ENCODE peak calls at places on chromosomes 12 and 14, in eight cellular contexts. One of them, this sample, is unnamed.
A peak's percentile ranks its signal among the peaks of the same experiment; 100 is the strongest.

GRCh38 chr14:71394386-71394785 is 487.1 kb downstream of the PCNX1 start:
- DNase-seq in HCT116: no peak
- DNase-seq in glutamatergic neuron: no peak
- DNase-seq in sigmoid colon: no peak
- DNase-seq in CD4-positive, alpha-beta T cell: no peak
- DNase-seq in upper lobe of right lung: no peak
- DNase-seq in cardiac muscle cell: no peak
- DNase-seq in fibroblast of pulmonary artery: no peak
- DNase-seq in this sample: no peak

GRCh38 chr12:46487567-46488131 is 115.1 kb upstream of the SLC38A2 start:
- DNase-seq in HCT116: no peak
- DNase-seq in glutamatergic neuron: no peak
- DNase-seq in sigmoid colon: no peak
- DNase-seq in CD4-positive, alpha-beta T cell: no peak
- DNase-seq in upper lobe of right lung: no peak
- DNase-seq in cardiac muscle cell: no peak
- DNase-seq in fibroblast of pulmonary artery: no peak
- DNase-seq in this sample: no peak

GRCh38 chr12:132251741-132252490 is 77.5 kb downstream of the GALNT9 start:
- DNase-seq in HCT116: no peak
- DNase-seq in glutamatergic neuron: no peak
- DNase-seq in sigmoid colon: no peak
- DNase-seq in CD4-positive, alpha-beta T cell: no peak
- DNase-seq in upper lobe of right lung: no peak
- DNase-seq in cardiac muscle cell: no peak
- DNase-seq in fibroblast of pulmonary artery: no peak
- DNase-seq in this sample: no peak

GRCh38 chr12:92185052-92185451 is 39.4 kb upstream of the BTG1 start:
- DNase-seq in HCT116: no peak
- DNase-seq in glutamatergic neuron: no peak
- DNase-seq in sigmoid colon: no peak
- DNase-seq in CD4-positive, alpha-beta T cell: peak; percentile 1
- DNase-seq in upper lobe of right lung: no peak
- DNase-seq in cardiac muscle cell: no peak
- DNase-seq in fibroblast of pulmonary artery: no peak
- DNase-seq in this sample: no peak

GRCh38 chr12:75208851-75209781 is 523 bp downstream of the KCNC2 start:
- DNase-seq in HCT116: no peak
- DNase-seq in glutamatergic neuron: peak; percentile 47
- DNase-seq in sigmoid colon: no peak
- DNase-seq in CD4-positive, alpha-beta T cell: no peak
- DNase-seq in upper lobe of right lung: no peak
- DNase-seq in cardiac muscle cell: peak; percentile 34
- DNase-seq in fibroblast of pulmonary artery: peak; percentile 43
- DNase-seq in this sample: peak; percentile 67

GRCh38 chr12:47400251-47400650 is 305.6 kb downstream of the RPAP3 start:
- DNase-seq in HCT116: no peak
- DNase-seq in glutamatergic neuron: no peak
- DNase-seq in sigmoid colon: no peak
- DNase-seq in CD4-positive, alpha-beta T cell: no peak
- DNase-seq in upper lobe of right lung: no peak
- DNase-seq in cardiac muscle cell: no peak
- DNase-seq in fibroblast of pulmonary artery: no peak
- DNase-seq in this sample: no peak

GRCh38 chr12:3523728-3524127 is 32.7 kb downstream of the PRMT8 start:
- DNase-seq in HCT116: no peak
- DNase-seq in glutamatergic neuron: no peak
- DNase-seq in sigmoid colon: no peak
- DNase-seq in CD4-positive, alpha-beta T cell: no peak
- DNase-seq in upper lobe of right lung: no peak
- DNase-seq in cardiac muscle cell: no peak
- DNase-seq in fibroblast of pulmonary artery: no peak
- DNase-seq in this sample: no peak

GRCh38 chr14:24816011-24816928 is 182.3 kb upstream of the GZMB start:
- DNase-seq in HCT116: no peak
- DNase-seq in glutamatergic neuron: no peak
- DNase-seq in sigmoid colon: no peak
- DNase-seq in CD4-positive, alpha-beta T cell: no peak
- DNase-seq in upper lobe of right lung: no peak
- DNase-seq in cardiac muscle cell: peak; percentile 44
- DNase-seq in fibroblast of pulmonary artery: peak; percentile 17
- DNase-seq in this sample: no peak

GRCh38 chr14:71248204-71248603 is 340.9 kb downstream of the PCNX1 start:
- DNase-seq in HCT116: no peak
- DNase-seq in glutamatergic neuron: no peak
- DNase-seq in sigmoid colon: no peak
- DNase-seq in CD4-positive, alpha-beta T cell: no peak
- DNase-seq in upper lobe of right lung: no peak
- DNase-seq in cardiac muscle cell: peak; percentile 38
- DNase-seq in fibroblast of pulmonary artery: no peak
- DNase-seq in this sample: no peak

GRCh38 chr14:68544150-68544892 is 248.5 kb downstream of the ZFP36L1 start:
- DNase-seq in HCT116: no peak
- DNase-seq in glutamatergic neuron: no peak
- DNase-seq in sigmoid colon: peak; percentile 97
- DNase-seq in CD4-positive, alpha-beta T cell: no peak
- DNase-seq in upper lobe of right lung: no peak
- DNase-seq in cardiac muscle cell: peak; percentile 99
- DNase-seq in fibroblast of pulmonary artery: peak; percentile 99
- DNase-seq in this sample: no peak

GRCh38 chr12:54231236-54231635 is 42.5 kb upstream of the SMUG1 start:
- DNase-seq in HCT116: no peak
- DNase-seq in glutamatergic neuron: no peak
- DNase-seq in sigmoid colon: no peak
- DNase-seq in CD4-positive, alpha-beta T cell: no peak
- DNase-seq in upper lobe of right lung: no peak
- DNase-seq in cardiac muscle cell: no peak
- DNase-seq in fibroblast of pulmonary artery: no peak
- DNase-seq in this sample: no peak

GRCh38 chr12:54230555-54230954 is 41.8 kb upstream of the SMUG1 start:
- DNase-seq in HCT116: no peak
- DNase-seq in glutamatergic neuron: no peak
- DNase-seq in sigmoid colon: no peak
- DNase-seq in CD4-positive, alpha-beta T cell: no peak
- DNase-seq in upper lobe of right lung: no peak
- DNase-seq in cardiac muscle cell: no peak
- DNase-seq in fibroblast of pulmonary artery: no peak
- DNase-seq in this sample: no peak

GRCh38 chr12:54229624-54230212 is 40.9 kb upstream of the SMUG1 start:
- DNase-seq in HCT116: peak; percentile 60
- DNase-seq in glutamatergic neuron: no peak
- DNase-seq in sigmoid colon: peak; percentile 80
- DNase-seq in CD4-positive, alpha-beta T cell: no peak
- DNase-seq in upper lobe of right lung: no peak
- DNase-seq in cardiac muscle cell: peak; percentile 94
- DNase-seq in fibroblast of pulmonary artery: peak; percentile 96
- DNase-seq in this sample: no peak

GRCh38 chr12:54228471-54228870 is 39.7 kb upstream of the SMUG1 start:
- DNase-seq in HCT116: no peak
- DNase-seq in glutamatergic neuron: no peak
- DNase-seq in sigmoid colon: no peak
- DNase-seq in CD4-positive, alpha-beta T cell: no peak
- DNase-seq in upper lobe of right lung: no peak
- DNase-seq in cardiac muscle cell: no peak
- DNase-seq in fibroblast of pulmonary artery: no peak
- DNase-seq in this sample: no peak

DNA sequence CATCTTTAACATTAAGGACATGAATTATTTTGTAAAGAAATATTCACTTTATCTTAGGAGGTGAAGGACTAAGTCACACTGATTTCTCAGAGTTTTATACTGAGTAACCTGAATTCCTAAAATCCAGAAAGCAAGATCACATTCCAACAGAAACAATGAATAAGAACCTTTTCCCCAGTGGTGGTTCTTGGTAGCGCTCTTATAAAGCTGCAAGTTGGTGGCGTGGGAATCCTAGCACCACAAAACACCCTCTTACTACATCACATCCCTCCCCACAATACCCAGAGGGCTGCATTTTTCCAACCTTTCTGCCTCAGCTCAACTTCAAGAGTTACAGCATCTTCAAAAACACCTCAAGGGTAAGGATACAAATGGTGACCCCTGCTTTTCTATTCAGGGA is 44.0 kb upstream of the SMUG1 start:
- DNase-seq in HCT116: no peak
- DNase-seq in glutamatergic neuron: no peak
- DNase-seq in sigmoid colon: no peak
- DNase-seq in CD4-positive, alpha-beta T cell: no peak
- DNase-seq in upper lobe of right lung: no peak
- DNase-seq in cardiac muscle cell: peak; percentile 60
- DNase-seq in fibroblast of pulmonary artery: peak; percentile 52
- DNase-seq in this sample: no peak
- TF ChIP-seq CTCF in HCT116: peak; percentile 32
- TF ChIP-seq CTCF in glutamatergic neuron: peak; percentile 28
- TF ChIP-seq CTCF in sigmoid colon: no peak
- TF ChIP-seq CTCF in CD4-positive, alpha-beta T cell: no peak
- TF ChIP-seq CTCF in upper lobe of right lung: no peak
- TF ChIP-seq CTCF in cardiac muscle cell: peak; percentile 28
- TF ChIP-seq CTCF in fibroblast of pulmonary artery: peak; percentile 18
- TF ChIP-seq CTCF in this sample: peak; percentile 50

GRCh38 chr12:27779837-27780611 is at the start of the genes KLHL42 and MANSC4:
- DNase-seq in HCT116: no peak
- DNase-seq in glutamatergic neuron: peak; percentile 84
- DNase-seq in sigmoid colon: peak; percentile 89
- DNase-seq in CD4-positive, alpha-beta T cell: peak; percentile 65
- DNase-seq in upper lobe of right lung: peak; percentile 87
- DNase-seq in cardiac muscle cell: peak; percentile 88
- DNase-seq in fibroblast of pulmonary artery: peak; percentile 73
- DNase-seq in this sample: peak; percentile 76
- TF ChIP-seq CTCF in HCT116: no peak
- TF ChIP-seq CTCF in glutamatergic neuron: no peak
- TF ChIP-seq CTCF in sigmoid colon: no peak
- TF ChIP-seq CTCF in CD4-positive, alpha-beta T cell: no peak
- TF ChIP-seq CTCF in upper lobe of right lung: peak; percentile 18
- TF ChIP-seq CTCF in cardiac muscle cell: no peak
- TF ChIP-seq CTCF in fibroblast of pulmonary artery: no peak
- TF ChIP-seq CTCF in this sample: no peak

GRCh38 chr12:12358528-12358927 is 1.6 kb downstream of the BORCS5 start:
- DNase-seq in HCT116: no peak
- DNase-seq in glutamatergic neuron: no peak
- DNase-seq in sigmoid colon: no peak
- DNase-seq in CD4-positive, alpha-beta T cell: no peak
- DNase-seq in upper lobe of right lung: no peak
- DNase-seq in cardiac muscle cell: no peak
- DNase-seq in fibroblast of pulmonary artery: no peak
- DNase-seq in this sample: no peak

GRCh38 chr12:12357697-12358476 is 1.0 kb downstream of the BORCS5 start:
- DNase-seq in HCT116: no peak
- DNase-seq in glutamatergic neuron: no peak
- DNase-seq in sigmoid colon: no peak
- DNase-seq in CD4-positive, alpha-beta T cell: no peak
- DNase-seq in upper lobe of right lung: no peak
- DNase-seq in cardiac muscle cell: peak; percentile 42
- DNase-seq in fibroblast of pulmonary artery: no peak
- DNase-seq in this sample: no peak

GRCh38 chr12:12353807-12354206 is 3.1 kb upstream of the BORCS5 start:
- DNase-seq in HCT116: no peak
- DNase-seq in glutamatergic neuron: no peak
- DNase-seq in sigmoid colon: no peak
- DNase-seq in CD4-positive, alpha-beta T cell: no peak
- DNase-seq in upper lobe of right lung: no peak
- DNase-seq in cardiac muscle cell: no peak
- DNase-seq in fibroblast of pulmonary artery: no peak
- DNase-seq in this sample: no peak

GRCh38 chr12:12356467-12356885 is 402 bp upstream of the BORCS5 start:
- DNase-seq in HCT116: no peak
- DNase-seq in glutamatergic neuron: no peak
- DNase-seq in sigmoid colon: no peak
- DNase-seq in CD4-positive, alpha-beta T cell: no peak
- DNase-seq in upper lobe of right lung: no peak
- DNase-seq in cardiac muscle cell: no peak
- DNase-seq in fibroblast of pulmonary artery: no peak
- DNase-seq in this sample: no peak

DNA sequence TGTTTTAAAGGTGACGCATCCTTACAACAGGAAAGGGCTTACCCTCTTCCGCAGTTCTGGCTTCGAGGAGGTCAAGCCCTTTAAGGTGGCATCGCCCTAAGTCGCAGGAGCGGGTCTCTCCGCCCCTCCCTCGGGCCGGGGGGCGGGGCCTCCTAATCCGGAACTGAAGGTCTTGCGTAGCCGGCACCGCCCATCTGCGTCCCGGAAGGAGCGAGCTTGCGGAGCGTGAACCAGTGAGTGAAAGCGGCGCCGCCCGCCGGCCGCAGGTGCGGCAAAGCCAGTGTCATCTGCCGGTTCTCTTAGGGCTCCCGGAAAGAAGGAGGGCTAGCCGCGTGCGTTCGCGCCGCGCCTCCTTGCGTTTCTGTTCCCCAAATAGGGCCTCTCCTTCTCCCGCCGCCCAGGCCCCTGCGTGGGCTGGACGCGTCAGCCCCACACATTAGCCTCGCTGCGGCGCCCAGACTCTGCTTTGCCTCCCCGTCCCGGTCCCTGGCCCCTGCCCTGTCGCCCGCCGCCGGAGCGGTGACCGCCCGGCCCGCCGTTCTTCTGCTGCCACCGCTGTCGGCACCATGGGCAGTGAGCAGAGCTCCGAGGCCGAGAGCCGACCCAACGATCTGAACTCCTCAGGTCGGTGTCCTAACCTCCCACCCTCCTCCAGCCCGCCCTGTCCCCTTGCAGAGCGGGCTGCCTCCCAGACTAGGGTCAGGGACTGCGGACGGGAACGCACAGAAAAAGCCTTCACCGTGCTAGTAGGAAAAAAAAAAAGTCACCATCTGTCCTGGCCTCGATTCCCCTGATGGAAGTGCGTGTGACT is at the start of gene BORCS5:
- DNase-seq in HCT116: peak; percentile 91
- DNase-seq in glutamatergic neuron: peak; percentile 99
- DNase-seq in sigmoid colon: peak; percentile 98
- DNase-seq in CD4-positive, alpha-beta T cell: peak; percentile 99
- DNase-seq in upper lobe of right lung: peak; percentile 99
- DNase-seq in cardiac muscle cell: peak; percentile 94
- DNase-seq in fibroblast of pulmonary artery: peak; percentile 91
- DNase-seq in this sample: peak; percentile 90
- TF ChIP-seq CTCF in HCT116: peak; percentile 14
- TF ChIP-seq CTCF in glutamatergic neuron: no peak
- TF ChIP-seq CTCF in sigmoid colon: peak; percentile 8
- TF ChIP-seq CTCF in CD4-positive, alpha-beta T cell: peak; percentile 30
- TF ChIP-seq CTCF in upper lobe of right lung: peak; percentile 21
- TF ChIP-seq CTCF in cardiac muscle cell: peak; percentile 35
- TF ChIP-seq CTCF in fibroblast of pulmonary artery: peak; percentile 24
- TF ChIP-seq CTCF in this sample: no peak

DNA sequence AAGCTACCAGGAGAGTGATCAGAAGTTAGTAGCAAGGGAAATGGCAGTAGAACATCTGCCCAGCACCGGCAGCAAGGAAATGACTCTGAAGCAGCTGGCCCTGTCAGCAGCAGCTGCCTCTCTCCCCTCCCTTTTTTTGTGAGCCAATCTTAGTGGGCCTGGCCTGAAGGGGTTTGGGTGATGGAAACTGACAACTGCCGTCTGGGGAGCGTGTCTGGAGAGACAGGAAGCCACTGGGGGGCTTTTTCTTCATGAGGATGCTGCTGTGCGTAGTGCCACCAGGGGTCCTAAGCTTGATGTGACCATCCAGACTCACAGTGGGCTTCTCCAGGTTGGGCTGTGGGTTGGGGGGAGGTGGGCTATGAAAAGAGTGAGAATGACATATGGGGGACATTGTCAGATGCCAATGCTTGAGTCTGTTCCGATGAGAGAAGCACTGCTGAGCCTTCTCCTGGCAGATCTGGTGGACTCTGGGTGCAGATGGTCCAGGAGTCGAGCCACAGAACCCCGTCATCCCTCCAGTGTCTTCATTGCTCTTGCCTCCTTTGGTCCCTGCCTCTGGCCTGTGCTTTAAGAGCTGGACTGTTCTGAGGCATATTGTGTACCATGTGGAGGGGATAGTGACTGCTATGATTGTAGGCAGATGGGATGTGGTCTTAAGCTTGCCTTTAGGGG is 87.6 kb upstream of the HIF1A start:
- DNase-seq in HCT116: no peak
- DNase-seq in glutamatergic neuron: peak; percentile 58
- DNase-seq in sigmoid colon: no peak
- DNase-seq in CD4-positive, alpha-beta T cell: no peak
- DNase-seq in upper lobe of right lung: no peak
- DNase-seq in cardiac muscle cell: no peak
- DNase-seq in fibroblast of pulmonary artery: no peak
- DNase-seq in this sample: peak; percentile 15
- TF ChIP-seq CTCF in HCT116: no peak
- TF ChIP-seq CTCF in glutamatergic neuron: peak; percentile 36
- TF ChIP-seq CTCF in sigmoid colon: no peak
- TF ChIP-seq CTCF in CD4-positive, alpha-beta T cell: no peak
- TF ChIP-seq CTCF in upper lobe of right lung: no peak
- TF ChIP-seq CTCF in cardiac muscle cell: no peak
- TF ChIP-seq CTCF in fibroblast of pulmonary artery: no peak
- TF ChIP-seq CTCF in this sample: no peak

This sample was measured in endothelial cell.